ENCODE peak calls at places on chromosomes 6 and 20, in eight cellular contexts. S is Panc1, U is SK-N-SH, K is HepG2, I is GM12878, Q is GM23338, X is HCT116, D is K562. P is an unnamed sample. For H3K27me3, the result is how much of the 10 kb centered on the place peaks cover.

GRCh38 chr6:70857387-70858077 is 99.3 kb downstream of the B3GAT2 start:
- DNase-seq in D (no peak), U (no peak), K (no peak), I (peak), X (no peak), Q (no peak), S (no peak), P (no peak)

GRCh38 chr20:41169791-41170351 is 32.5 kb downstream of the PLCG1 start:
- DNase-seq in Q (no peak), U (no peak), D (no peak), X (no peak), I (no peak), K (no peak), S (no peak), P (no peak)

GRCh38 chr6:159908535-159908934 is 17.7 kb downstream of the MAS1 start:
- DNase-seq in D (no peak), Q (no peak), U (no peak), S (no peak), X (no peak), I (no peak), K (no peak), P (no peak)

GRCh38 chr6:157561037-157561790 is 180.2 kb downstream of the ZDHHC14 start:
- DNase-seq in S (no peak), X (no peak), I (peak), Q (no peak), K (no peak), U (no peak), D (no peak), P (no peak)

GRCh38 chr20:53875452-53875851 is 194.9 kb downstream of the BCAS1 start:
- DNase-seq in U (no peak), Q (no peak), X (no peak), I (no peak), K (no peak), D (no peak), S (no peak), P (peak)

GRCh38 chr20:58688838-58689237 is 3.8 kb upstream of the NPEPL1 start:
- DNase-seq in K (no peak), Q (no peak), X (no peak), D (no peak), U (no peak), S (no peak), I (no peak), P (peak)

GRCh38 chr6:114049367-114049966 is 78.5 kb upstream of the HDAC2 start:
- DNase-seq in I (no peak), X (peak), K (peak), U (no peak), S (no peak), Q (no peak), D (no peak), P (no peak)

GRCh38 chr6:14440215-14440890 is 322.8 kb downstream of the CD83 start:
- DNase-seq in Q (no peak), D (no peak), S (no peak), U (no peak), I (no peak), K (no peak), X (no peak), P (no peak)

GRCh38 chr6:56693988-56694387 is 51.3 kb upstream of the DST start:
- DNase-seq in Q (no peak), X (no peak), U (no peak), I (no peak), K (no peak), S (no peak), D (no peak), P (no peak)

GRCh38 chr6:141242957-141243356 is 889.8 kb upstream of the GJE1 start:
- DNase-seq in D (no peak), X (no peak), U (no peak), I (no peak), Q (no peak), S (no peak), K (no peak), P (no peak)

GRCh38 chr20:33731693-33732165 is at the start of gene ZNF341:
- DNase-seq in D (peak), S (no peak), X (peak), Q (peak), U (peak), K (peak), I (peak), P (peak)

DNA sequence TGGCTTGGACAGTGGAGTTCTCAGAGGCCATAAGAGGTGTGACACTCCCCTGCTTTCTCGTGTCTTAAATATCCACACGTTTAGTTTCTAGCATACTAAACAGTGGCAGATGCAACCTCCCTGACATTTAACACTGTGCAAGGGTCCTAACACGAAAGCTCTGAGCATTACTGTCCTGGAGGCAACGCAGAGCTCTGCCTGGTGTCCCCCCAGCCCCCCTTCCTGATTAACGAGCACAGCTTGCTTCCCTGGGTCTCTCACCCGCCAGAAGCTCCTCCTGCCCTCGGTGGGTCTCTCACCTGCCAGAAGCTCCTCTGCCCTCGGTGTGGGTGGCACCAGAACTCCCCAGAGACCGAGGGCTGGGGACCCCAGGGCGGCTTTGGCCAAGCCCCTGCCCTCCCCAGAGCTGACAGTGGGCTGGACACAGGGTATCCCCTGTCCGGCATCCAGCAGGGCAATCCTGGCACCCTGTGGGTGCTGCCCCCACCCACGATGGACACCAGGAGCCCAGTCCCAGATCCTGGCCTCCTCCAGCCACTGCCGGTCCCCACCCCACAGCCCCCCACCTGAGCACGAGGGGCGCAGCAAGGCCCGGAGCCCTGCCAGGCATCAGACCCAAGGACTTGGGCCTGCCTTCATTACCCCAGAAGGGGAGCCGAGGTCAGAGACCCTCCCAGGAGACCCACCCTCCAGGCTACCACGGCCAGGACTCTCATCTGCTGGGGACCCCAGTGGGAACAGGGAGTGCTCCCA is 12.4 kb upstream of the KCNQ2 start:
- DNase-seq in U (peak), X (no peak), S (no peak), Q (no peak), I (no peak), K (no peak), D (no peak), P (no peak)
- H3K27me3 ChIP-seq in U (under half), X (under half), S (under half), Q (under half), I (under half), K (under half), D (under half), P (under half)

GRCh38 chr20:62782149-62782892 is 14.0 kb upstream of the MRGBP start:
- DNase-seq in K (peak), D (no peak), X (no peak), Q (peak), I (no peak), U (no peak), S (no peak), P (no peak)
- TF ChIP-seq CTCF in K (peak), D (peak), X (no peak), Q (peak), I (peak), U (no peak), S (no peak), P (no peak)

DNA sequence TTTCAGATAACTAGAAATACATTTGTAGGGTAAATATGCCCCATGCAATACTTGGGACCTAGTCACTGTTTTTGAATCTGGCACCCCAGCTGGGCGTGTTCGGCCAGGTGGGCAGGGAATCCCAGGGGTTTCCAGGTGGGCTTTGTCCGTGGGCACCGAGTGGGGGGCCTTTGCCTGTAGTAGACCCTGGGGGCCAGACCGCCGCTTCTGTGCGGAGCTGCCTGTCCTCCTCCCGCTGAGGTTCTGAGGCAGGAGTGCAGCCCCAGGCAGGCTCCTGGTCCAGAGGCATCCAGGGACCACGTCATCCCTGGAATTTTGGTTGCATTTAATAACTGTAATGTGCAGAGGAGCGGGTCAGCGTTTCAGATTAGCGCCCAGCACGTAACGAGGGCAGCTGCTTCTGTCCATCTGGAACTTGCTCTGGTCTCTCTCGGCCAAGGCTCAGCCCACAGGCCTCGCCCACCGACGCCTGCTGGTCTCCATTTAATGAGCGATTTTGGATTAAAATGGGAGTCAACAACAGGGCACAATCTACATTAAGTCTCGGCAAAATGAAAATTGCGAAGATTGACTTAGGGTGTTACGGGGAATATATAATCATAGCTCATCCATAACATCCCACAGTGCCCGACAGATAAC is 12.8 kb downstream of the BHLHE23 start:
- DNase-seq in X (no peak), K (no peak), Q (no peak), S (no peak), U (no peak), D (no peak), I (no peak), P (no peak)
- TF ChIP-seq REST in X (no peak), K (no peak), Q (no peak), S (no peak), U (no peak), D (no peak), I (no peak), P (no peak)

GRCh38 chr6:92181347-92181746 is 1238.0 kb downstream of the EPHA7 start:
- DNase-seq in U (no peak), S (no peak), D (no peak), I (no peak), X (no peak), K (no peak), Q (no peak), P (no peak)
- H3K27me3 ChIP-seq in U (under half), S (under half), D (under half), I (under half), X (under half), K (under half), Q (under half), P (under half)

GRCh38 chr6:49913656-49914055 is 47.3 kb upstream of the CRISP1 start:
- DNase-seq in X (no peak), D (no peak), S (no peak), U (no peak), I (no peak), Q (peak), K (no peak), P (no peak)

GRCh38 chr6:49909508-49910047 is 43.2 kb upstream of the CRISP1 start:
- DNase-seq in Q (no peak), U (no peak), S (no peak), D (no peak), X (no peak), I (no peak), K (no peak), P (no peak)

GRCh38 chr6:49915035-49915434 is 48.7 kb upstream of the CRISP1 start:
- DNase-seq in Q (no peak), S (no peak), U (peak), D (no peak), K (no peak), I (no peak), X (no peak), P (no peak)

GRCh38 chr6:49912193-49912592 is 45.9 kb upstream of the CRISP1 start:
- DNase-seq in Q (no peak), I (no peak), U (no peak), D (no peak), K (no peak), X (no peak), S (no peak), P (no peak)

GRCh38 chr6:49911252-49911651 is 44.9 kb upstream of the CRISP1 start:
- DNase-seq in I (no peak), S (no peak), K (no peak), Q (peak), U (no peak), X (no peak), D (no peak), P (no peak)
- TF ChIP-seq CTCF in I (no peak), S (no peak), K (no peak), Q (no peak), U (no peak), X (no peak), D (no peak), P (no peak)

GRCh38 chr6:2916354-2916925 is 13.3 kb upstream of the SERPINB9 start:
- DNase-seq in K (no peak), I (no peak), Q (no peak), X (no peak), S (no peak), U (no peak), D (no peak), P (no peak)
- TF ChIP-seq REST in K (no peak), I (no peak), Q (no peak), X (no peak), S (no peak), U (no peak), D (no peak), P (no peak)

DNA sequence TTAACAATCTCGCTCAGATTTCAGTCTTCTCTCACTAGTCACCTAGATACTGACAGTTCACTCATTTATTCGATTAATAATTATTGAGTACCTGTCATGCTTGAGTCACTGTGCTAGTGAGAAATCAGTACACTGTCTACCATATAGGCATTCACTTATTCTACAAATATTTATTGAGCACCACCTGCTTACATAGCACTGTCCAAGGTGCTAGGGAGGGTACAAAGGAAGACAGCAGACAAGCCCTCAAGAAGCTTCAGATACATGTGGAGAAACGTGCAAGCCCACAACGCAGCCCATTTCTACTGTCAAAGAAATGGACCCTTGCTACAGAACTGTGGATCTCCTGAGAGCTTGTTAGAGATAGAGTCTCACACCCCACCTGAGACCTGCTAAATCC is 85.1 kb upstream of the SNAP25 start:
- DNase-seq in S (no peak), K (no peak), X (no peak), U (no peak), I (no peak), D (no peak), Q (no peak), P (no peak)
- H3K27me3 ChIP-seq in S (under half), K (under half), X (under half), U (under half), I (under half), D (under half), Q (under half), P (under half)

P was measured in HL-60.